ENCODE peak calls at places on chromosome 15, in six cellular contexts. A is heart right ventricle, B is tibial artery, M is cardiac muscle cell, C is body of pancreas, G is suprapubic skin. H is an unnamed sample. For H3K4me1 and H3K9me3, the result is how much of the 10 kb centered on the place peaks cover.

GRCh38 chr15:43370310-43370974 is 401 bp downstream of the ZSCAN29 start:
- DNase-seq in A (no peak), B (peak), M (peak), C (no peak), G (peak), H (no peak)

GRCh38 chr15:66246937-66247336 is 6.6 kb downstream of the MEGF11 start:
- DNase-seq in A (no peak), B (no peak), M (no peak), C (no peak), G (no peak), H (no peak)

GRCh38 chr15:78840661-78841060 is 29.4 kb upstream of the ADAMTS7 start:
- DNase-seq in A (no peak), B (peak), M (no peak), C (no peak), G (peak), H (no peak)

GRCh38 chr15:79981861-79982455 is 11.0 kb upstream of the BCL2A1 start:
- DNase-seq in A (no peak), B (no peak), M (no peak), C (no peak), G (no peak), H (no peak)

GRCh38 chr15:101804375-101804774 is 1.1 kb downstream of the OR4F6 start:
- DNase-seq in A (no peak), B (no peak), M (no peak), C (no peak), G (no peak), H (no peak)

GRCh38 chr15:91021516-91022074 is 799 bp downstream of the VPS33B start:
- DNase-seq in A (peak), B (no peak), M (no peak), C (no peak), G (no peak), H (no peak)

GRCh38 chr15:96870510-96871039 is 540.1 kb downstream of the NR2F2 start:
- DNase-seq in A (no peak), B (no peak), M (no peak), C (no peak), G (no peak), H (no peak)

GRCh38 chr15:43150171-43150929 is 17.0 kb downstream of the TMEM62 start:
- DNase-seq in A (no peak), B (no peak), M (no peak), C (no peak), G (no peak), H (no peak)

GRCh38 chr15:42324308-42324707 is 35.0 kb upstream of the CAPN3 start:
- DNase-seq in A (no peak), B (no peak), M (no peak), C (no peak), G (no peak), H (no peak)

GRCh38 chr15:37933685-37934084 is 755 bp upstream of the TMCO5A start:
- DNase-seq in A (no peak), B (no peak), M (no peak), C (no peak), G (no peak), H (no peak)

GRCh38 chr15:38818156-38818745 is 253.6 kb upstream of the RASGRP1 start:
- DNase-seq in A (no peak), B (no peak), M (no peak), C (no peak), G (no peak), H (no peak)

GRCh38 chr15:39592500-39592899 is 11.6 kb downstream of the THBS1 start:
- DNase-seq in A (no peak), B (no peak), M (no peak), C (no peak), G (no peak), H (no peak)

GRCh38 chr15:77186518-77187095 is 115.7 kb upstream of the TSPAN3 start:
- DNase-seq in A (no peak), B (no peak), M (peak), C (no peak), G (no peak), H (no peak)

GRCh38 chr15:48992545-48992944 is 28.8 kb upstream of the SHC4 start:
- DNase-seq in A (no peak), B (no peak), M (no peak), C (no peak), G (no peak), H (no peak)

GRCh38 chr15:42891569-42891968 is 29.0 kb downstream of the TTBK2 start:
- DNase-seq in A (no peak), B (no peak), M (no peak), C (no peak), G (no peak), H (no peak)

GRCh38 chr15:61115679-61116078 is 113.4 kb downstream of the RORA start:
- DNase-seq in A (no peak), B (peak), M (no peak), C (no peak), G (no peak), H (no peak)

GRCh38 chr15:88636654-88637053 is 2.2 kb upstream of the ISG20 start:
- DNase-seq in A (no peak), B (no peak), M (no peak), C (no peak), G (peak), H (no peak)
- H3K4me1 ChIP-seq in A (half or more), B (under half), M (under half), C (half or more), G (under half), H (under half)

GRCh38 chr15:67520976-67521769 is at the start of gene C15orf61:
- DNase-seq in A (peak), B (peak), M (peak), C (peak), G (peak), H (no peak)
- H3K9me3 ChIP-seq in A (under half), B (under half), M (under half), C (under half), G (under half), H (under half)

GRCh38 chr15:56243774-56244236 is at the start of gene RFX7:
- DNase-seq in A (peak), B (peak), M (peak), C (peak), G (peak), H (peak)
- H3K4me3 ChIP-seq in A (peak), B (peak), M (peak), C (peak), G (peak), H (peak)

GRCh38 chr15:75718326-75718725 is 5.7 kb upstream of the CSPG4 start:
- DNase-seq in A (no peak), B (peak), M (no peak), C (no peak), G (peak), H (no peak)
- H3K4me1 ChIP-seq in A (under half), B (under half), M (under half), C (under half), G (half or more), H (under half)

DNA sequence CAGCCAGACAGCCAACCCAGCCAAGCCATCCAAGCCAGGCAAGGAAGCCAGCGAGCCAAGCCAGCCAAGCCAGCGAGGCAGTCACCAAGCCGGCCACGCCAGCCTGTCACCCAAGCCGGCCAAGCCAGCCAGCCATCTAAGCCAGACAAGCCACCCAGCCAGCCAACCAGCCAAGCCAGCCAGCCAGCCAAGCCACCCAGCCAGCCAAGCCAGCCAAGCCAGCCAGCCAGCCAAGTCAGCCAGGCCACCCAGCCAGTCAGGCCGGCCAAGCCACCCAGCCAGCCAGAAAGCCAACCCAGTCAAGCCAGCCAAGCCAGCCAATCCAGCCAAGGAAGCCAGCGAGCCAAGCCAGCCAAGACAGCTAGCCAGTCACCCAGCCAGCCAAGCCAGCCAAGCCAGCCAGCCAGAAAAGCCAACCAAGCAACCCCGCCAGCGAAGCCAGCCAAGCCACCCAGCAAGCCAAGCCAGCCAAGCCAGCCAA is 201.2 kb downstream of the GOLGA6L6 start:
- DNase-seq in A (peak), B (peak), M (peak), C (peak), G (peak), H (no peak)
- H3K9me3 ChIP-seq in A (under half), B (under half), M (under half), C (under half), G (under half), H (under half)

GRCh38 chr15:31339558-31339895 is 12.9 kb downstream of the KLF13 start:
- DNase-seq in A (no peak), B (no peak), M (no peak), C (peak), G (no peak), H (no peak)
- H3K4me3 ChIP-seq in A (peak), B (no peak), M (no peak), C (no peak), G (peak), H (peak)

GRCh38 chr15:27043770-27044169 is 72.8 kb downstream of the GABRG3 start:
- DNase-seq in A (no peak), B (no peak), M (no peak), C (no peak), G (no peak), H (no peak)

GRCh38 chr15:27045796-27046195 is 74.8 kb downstream of the GABRG3 start:
- DNase-seq in A (no peak), B (no peak), M (no peak), C (no peak), G (no peak), H (no peak)

GRCh38 chr15:27039163-27039562 is 68.2 kb downstream of the GABRG3 start:
- DNase-seq in A (no peak), B (no peak), M (no peak), C (no peak), G (no peak), H (no peak)

GRCh38 chr15:27042646-27043045 is 71.7 kb downstream of the GABRG3 start:
- DNase-seq in A (no peak), B (no peak), M (no peak), C (no peak), G (no peak), H (no peak)

DNA sequence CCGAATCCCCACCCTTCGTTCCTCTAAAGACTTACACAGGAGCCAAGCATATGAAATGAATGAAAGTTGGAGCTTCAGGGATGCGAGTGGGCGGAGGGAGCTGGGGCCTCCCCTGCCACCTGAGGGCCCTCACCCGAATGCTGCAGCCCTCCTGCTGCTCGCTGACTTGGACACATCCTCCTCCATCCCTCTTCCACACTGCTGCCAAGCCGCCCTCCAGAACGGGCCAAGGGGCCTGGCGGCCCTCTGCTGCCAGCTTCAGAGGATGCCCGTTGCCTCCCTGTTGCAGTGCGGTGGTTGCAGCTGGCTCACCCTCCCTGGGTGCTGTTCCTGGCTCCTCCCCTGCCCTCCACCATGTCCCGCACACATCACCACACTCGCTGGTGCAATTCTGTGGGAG is 71.2 kb downstream of the GABRG3 start:
- DNase-seq in A (no peak), B (no peak), M (no peak), C (no peak), G (no peak), H (no peak)
- H3K4me1 ChIP-seq in A (under half), B (under half), M (under half), C (under half), G (under half), H (under half)

GRCh38 chr15:25175033-25175788 is 220.4 kb downstream of the SNRPN start:
- DNase-seq in A (no peak), B (no peak), M (no peak), C (peak), G (peak), H (no peak)

GRCh38 chr15:25177955-25178801 is 223.4 kb downstream of the SNRPN start:
- DNase-seq in A (peak), B (peak), M (no peak), C (peak), G (peak), H (no peak)

GRCh38 chr15:25176991-25177954 is 222.5 kb downstream of the SNRPN start:
- DNase-seq in A (peak), B (peak), M (no peak), C (peak), G (peak), H (no peak)

GRCh38 chr15:25175789-25176615 is 221.2 kb downstream of the SNRPN start:
- DNase-seq in A (peak), B (peak), M (no peak), C (peak), G (peak), H (no peak)

DNA sequence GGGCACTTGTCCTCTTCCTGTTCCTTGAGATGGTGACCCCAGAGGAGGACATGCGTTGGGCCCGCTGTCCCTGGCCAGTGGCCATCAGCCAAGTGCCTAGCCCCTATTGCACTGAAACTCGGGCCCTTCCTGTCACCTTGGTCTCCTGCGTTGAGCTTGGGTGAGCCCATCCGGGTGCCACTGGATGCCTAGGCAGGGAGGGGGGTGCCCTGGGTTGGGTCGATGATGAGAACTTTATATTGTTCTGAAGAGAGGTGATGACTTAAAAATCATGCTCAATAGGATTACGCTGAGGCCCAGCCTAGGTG is 221.8 kb downstream of the SNRPN start:
- DNase-seq in A (no peak), B (no peak), M (no peak), C (peak), G (peak), H (no peak)
- H3K9me3 ChIP-seq in A (under half), B (half or more), M (under half), C (under half), G (under half), H (under half)

GRCh38 chr15:70272565-70273355 is 175.0 kb upstream of the TLE3 start:
- DNase-seq in A (no peak), B (no peak), M (no peak), C (no peak), G (no peak), H (no peak)
- H3K4me3 ChIP-seq in A (no peak), B (no peak), M (no peak), C (no peak), G (no peak), H (no peak)

DNA sequence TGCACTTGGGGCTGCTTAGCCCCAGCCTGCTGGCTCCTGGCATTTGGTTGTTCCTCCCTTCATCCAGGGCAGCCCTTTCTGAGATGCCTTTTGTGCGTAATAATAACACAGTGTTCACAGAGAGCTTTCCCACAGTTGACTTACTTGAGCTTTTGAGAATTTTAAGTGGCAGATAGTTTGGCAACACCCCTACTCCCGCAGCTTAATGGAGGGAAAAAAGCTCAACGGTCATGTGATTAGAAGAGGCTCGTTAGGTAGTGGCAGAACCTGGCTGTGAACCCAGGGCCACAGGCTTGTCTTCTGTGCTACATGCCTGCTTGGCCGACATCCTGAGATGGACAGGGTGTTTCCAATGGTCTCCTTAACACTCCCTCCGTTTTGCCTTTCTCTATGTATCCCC is 4.7 kb downstream of the KBTBD13 start:
- DNase-seq in A (no peak), B (no peak), M (peak), C (no peak), G (no peak), H (no peak)
- H3K4me1 ChIP-seq in A (under half), B (half or more), M (under half), C (under half), G (under half), H (half or more)

H was measured in thoracic aorta.